ENCODE peak calls at places on chromosomes 12 and 14, in ten cellular contexts. U, M, C, Y, V, O, H, J, X and B are unnamed samples.

GRCh38 chr14:21668377-21668776 is 5.2 kb downstream of the OR4E1 start:
- DNase-seq in U (no peak), M (no peak), C (no peak), Y (no peak), V (no peak), O (no peak), H (peak; percentile 10), J (no peak), X (no peak), B (peak; percentile 33)

GRCh38 chr12:104280703-104281458 is 22.7 kb upstream of the EID3 start:
- DNase-seq in U (peak; percentile 85), M (no peak), C (peak; percentile 90), Y (no peak), V (no peak), O (no peak), H (peak; percentile 33), J (no peak), X (no peak), B (no peak)

GRCh38 chr12:57222286-57223190 is 5.9 kb downstream of the NXPH4 start:
- DNase-seq in U (no peak), M (no peak), C (no peak), Y (no peak), V (no peak), O (no peak), H (no peak), J (no peak), X (no peak), B (no peak)

GRCh38 chr12:104526320-104526719 is 69.6 kb downstream of the CHST11 start:
- DNase-seq in U (no peak), M (no peak), C (peak; percentile 29), Y (no peak), V (no peak), O (no peak), H (no peak), J (no peak), X (peak; percentile 35), B (no peak)

GRCh38 chr12:93767524-93767863 is 90.3 kb downstream of the CRADD start:
- DNase-seq in U (peak; percentile 17), M (no peak), C (no peak), Y (no peak), V (no peak), O (no peak), H (no peak), J (no peak), X (no peak), B (no peak)

GRCh38 chr14:73759183-73759713 is 45.1 kb upstream of the PNMA1 start:
- DNase-seq in U (peak; percentile 75), M (peak; percentile 94), C (peak; percentile 96), Y (peak; percentile 86), V (peak; percentile 66), O (peak; percentile 67), H (peak; percentile 85), J (peak; percentile 82), X (peak; percentile 50), B (no peak)

GRCh38 chr12:85076688-85077430 is 40.7 kb downstream of the LRRIQ1 start:
- DNase-seq in U (peak; percentile 59), M (no peak), C (peak; percentile 25), Y (no peak), V (no peak), O (no peak), H (peak; percentile 81), J (no peak), X (peak; percentile 70), B (peak; percentile 26)

GRCh38 chr14:92693998-92694780 is 54.2 kb downstream of the LGMN start:
- DNase-seq in U (no peak), M (no peak), C (no peak), Y (no peak), V (no peak), O (no peak), H (peak; percentile 32), J (no peak), X (no peak), B (peak; percentile 78)

GRCh38 chr12:114625294-114625851 is 58.6 kb downstream of the TBX3 start:
- DNase-seq in U (peak; percentile 66), M (peak; percentile 57), C (peak; percentile 83), Y (peak; percentile 30), V (peak; percentile 24), O (peak; percentile 82), H (peak; percentile 87), J (peak; percentile 62), X (peak; percentile 81), B (peak; percentile 58)

GRCh38 chr14:99925471-99925870 is 132.3 kb downstream of the EML1 start:
- DNase-seq in U (no peak), M (peak; percentile 43), C (no peak), Y (no peak), V (no peak), O (no peak), H (no peak), J (no peak), X (no peak), B (no peak)

GRCh38 chr12:74412607-74413230 is 124.9 kb upstream of the ATXN7L3B start:
- DNase-seq in U (peak; percentile 24), M (no peak), C (no peak), Y (no peak), V (no peak), O (no peak), H (peak; percentile 28), J (no peak), X (peak; percentile 24), B (no peak)

DNA sequence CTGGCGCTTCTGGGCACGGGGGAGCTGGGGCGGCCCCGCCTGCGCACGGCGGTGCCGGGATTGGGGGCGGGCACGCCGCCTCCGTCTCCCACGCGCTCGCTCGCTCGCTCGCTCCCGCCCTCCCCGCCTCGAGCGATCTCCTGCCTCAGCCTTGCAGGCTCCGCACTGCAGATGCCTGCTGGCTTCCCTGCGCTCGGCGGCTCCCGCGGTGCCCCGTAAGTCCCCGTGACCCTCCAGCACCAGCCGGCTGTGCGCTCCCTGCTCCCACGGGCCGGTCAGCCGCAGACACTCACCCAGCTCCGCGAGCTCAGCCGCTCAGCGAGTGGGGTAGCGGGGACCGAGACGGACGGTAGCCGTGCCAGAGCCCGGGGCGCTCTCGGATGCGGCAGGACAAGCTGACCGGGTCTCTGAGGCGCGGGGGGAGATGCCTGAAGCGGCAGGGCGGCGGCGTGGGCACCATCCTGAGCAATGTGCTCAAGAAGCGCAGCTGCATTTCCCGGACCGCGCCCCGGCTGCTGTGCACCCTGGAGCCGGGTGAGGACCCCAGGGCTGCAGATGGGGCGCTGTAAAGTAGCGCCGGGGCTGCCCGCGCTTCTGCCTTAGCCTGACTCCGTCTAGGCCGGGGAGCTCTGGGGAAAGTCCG is at the start of gene TBC1D30:
- DNase-seq in U (peak; percentile 42), M (no peak), C (peak; percentile 86), Y (no peak), V (no peak), O (peak; percentile 39), H (peak; percentile 37), J (peak; percentile 66), X (peak; percentile 59), B (no peak)
- H3K4me3 ChIP-seq in U (no peak within 1 kb of the TSS), M (peak within 1 kb of the TSS; percentile 10), C (peak within 1 kb of the TSS; percentile 54), Y (peak within 1 kb of the TSS; percentile 36), V (peak within 1 kb of the TSS; percentile 49), O (peak within 1 kb of the TSS; percentile 42), H (peak within 1 kb of the TSS; percentile 49), J (peak within 1 kb of the TSS; percentile 13), X (peak within 1 kb of the TSS; percentile 39), B (no peak within 1 kb of the TSS)

GRCh38 chr12:51891843-51892242 is 3.9 kb downstream of the ANKRD33 start:
- DNase-seq in U (peak; percentile 30), M (no peak), C (peak; percentile 91), Y (no peak), V (no peak), O (no peak), H (no peak), J (no peak), X (no peak), B (no peak)
- TF ChIP-seq CTCF in U (no peak), M (no peak), C (peak; percentile 46), Y (peak; percentile 54), V (peak; percentile 31), O (peak; percentile 44), H (peak; percentile 47), J (no peak), X (peak; percentile 39), B (peak; percentile 31)

GRCh38 chr12:91817512-91817911 is 328.1 kb downstream of the BTG1 start:
- DNase-seq in U (no peak), M (no peak), C (no peak), Y (no peak), V (no peak), O (no peak), H (no peak), J (no peak), X (no peak), B (peak; percentile 85)
- H3K4me3 ChIP-seq in U (no peak overlapping the region), M (no peak overlapping the region), C (no peak overlapping the region), Y (no peak overlapping the region), V (no peak overlapping the region), O (no peak overlapping the region), H (no peak overlapping the region), J (no peak overlapping the region), X (no peak overlapping the region), B (no peak overlapping the region)

GRCh38 chr12:83866477-83866876 is 1046.1 kb downstream of the SLC6A15 start:
- DNase-seq in U (no peak), M (no peak), C (no peak), Y (no peak), V (no peak), O (no peak), H (no peak), J (no peak), X (no peak), B (no peak)
- TF ChIP-seq CTCF in U (no peak), M (no peak), C (no peak), Y (no peak), V (no peak), O (no peak), H (no peak), J (no peak), X (no peak), B (no peak)

GRCh38 chr12:11719678-11720099 is 70.2 kb downstream of the ETV6 start:
- DNase-seq in U (peak; percentile 82), M (no peak), C (peak; percentile 91), Y (peak; percentile 80), V (peak; percentile 86), O (peak; percentile 78), H (no peak), J (no peak), X (no peak), B (no peak)
- H3K4me3 ChIP-seq in U (no peak overlapping the region), M (no peak overlapping the region), C (peak overlapping the region; percentile 12), Y (no peak overlapping the region), V (no peak overlapping the region), O (no peak overlapping the region), H (no peak overlapping the region), J (no peak overlapping the region), X (no peak overlapping the region), B (no peak overlapping the region)

GRCh38 chr12:45655186-45655585 is 74.3 kb upstream of the ARID2 start:
- DNase-seq in U (peak; percentile 41), M (no peak), C (no peak), Y (no peak), V (no peak), O (peak; percentile 18), H (peak; percentile 32), J (no peak), X (peak; percentile 15), B (peak; percentile 31)
- TF ChIP-seq CTCF in U (no peak), M (no peak), C (no peak), Y (no peak), V (no peak), O (peak; percentile 29), H (no peak), J (no peak), X (peak; percentile 8), B (peak; percentile 71)

GRCh38 chr12:70719672-70720420 is 82.6 kb upstream of the PTPRB start:
- DNase-seq in U (peak; percentile 34), M (no peak), C (no peak), Y (peak; percentile 43), V (no peak), O (peak; percentile 67), H (peak; percentile 71), J (peak; percentile 61), X (peak; percentile 65), B (no peak)
- H3K4me3 ChIP-seq in U (no peak overlapping the region), M (no peak overlapping the region), C (peak overlapping the region; percentile 67), Y (peak overlapping the region; percentile 24), V (peak overlapping the region; percentile 15), O (peak overlapping the region; percentile 46), H (peak overlapping the region; percentile 37), J (no peak overlapping the region), X (peak overlapping the region; percentile 9), B (no peak overlapping the region)